ENCODE peak calls at places on chromosomes 7 and 10, in five cellular contexts. L is K562, E is GM23338, V is HCT116, B is Panc1. T is an unnamed sample.

GRCh38 chr10:94212876-94213595 is 149.7 kb downstream of the NOC3L start:
- ATAC-seq in E (no peak), B (no peak), V (no peak), L (no peak), T (peak)

GRCh38 chr7:43769791-43770465 is 11.4 kb downstream of the BLVRA start:
- ATAC-seq in E (no peak), V (peak), B (no peak), L (no peak), T (no peak)

GRCh38 chr7:92647652-92648051 is 57.5 kb upstream of the FAM133B start:
- ATAC-seq in L (no peak), V (no peak), B (no peak), E (no peak), T (no peak)

GRCh38 chr10:93999401-93999851 is 5.7 kb downstream of the PLCE1 start:
- ATAC-seq in B (peak), E (peak), L (no peak), V (no peak), T (peak)

GRCh38 chr10:15745748-15746147 is 26.0 kb upstream of the ITGA8 start:
- ATAC-seq in B (no peak), L (no peak), V (no peak), E (no peak), T (peak)

GRCh38 chr7:114910787-114911186 is 11.1 kb upstream of the MDFIC start:
- ATAC-seq in E (no peak), V (no peak), B (no peak), L (no peak), T (no peak)

GRCh38 chr7:140915948-140916555 is 8.7 kb downstream of the BRAF start:
- ATAC-seq in V (no peak), B (no peak), L (no peak), E (no peak), T (no peak)

GRCh38 chr10:71952745-71953144 is 11.4 kb upstream of the CHST3 start:
- ATAC-seq in E (no peak), B (no peak), L (no peak), V (no peak), T (no peak)

GRCh38 chr7:6608081-6608480 is 7.3 kb upstream of the ZNF853 start:
- ATAC-seq in L (no peak), B (no peak), V (no peak), E (peak), T (no peak)

GRCh38 chr10:31320179-31320597 is 1.2 kb downstream of the ZEB1 start:
- ATAC-seq in V (no peak), B (peak), E (peak), L (no peak), T (peak)

GRCh38 chr7:24448038-24448437 is 125.2 kb upstream of the PALS2 start:
- ATAC-seq in V (no peak), L (no peak), B (no peak), E (no peak), T (no peak)

GRCh38 chr10:89164080-89164479 is 43.0 kb downstream of the CH25H start:
- ATAC-seq in L (no peak), V (no peak), B (no peak), E (no peak), T (no peak)

GRCh38 chr10:73061743-73062142 is 34.9 kb downstream of the P4HA1 start:
- ATAC-seq in L (no peak), B (no peak), E (no peak), V (no peak), T (no peak)

GRCh38 chr10:72320676-72321247 is 34.0 kb downstream of the DNAJB12 start:
- ATAC-seq in B (peak), L (peak), V (peak), E (peak), T (peak)

GRCh38 chr7:132451161-132451560 is 125.1 kb downstream of the PLXNA4 start:
- ATAC-seq in L (no peak), E (no peak), B (no peak), V (no peak), T (no peak)

GRCh38 chr7:66732439-66732838 is 8.1 kb upstream of the RABGEF1 start:
- ATAC-seq in B (no peak), V (no peak), E (no peak), L (peak), T (no peak)

GRCh38 chr10:101301111-101301731 is 52.7 kb upstream of the BTRC start:
- ATAC-seq in E (peak), L (peak), V (peak), B (peak), T (no peak)

GRCh38 chr7:98462926-98463325 is 62.0 kb upstream of the BAIAP2L1 start:
- ATAC-seq in L (no peak), E (no peak), B (no peak), V (no peak), T (no peak)

GRCh38 chr7:152859781-152860191 is 100.2 kb downstream of the ACTR3B start:
- ATAC-seq in B (peak), E (peak), L (peak), V (peak), T (no peak)

GRCh38 chr7:17937506-17938115 is 2.7 kb downstream of the SNX13 start:
- ATAC-seq in B (no peak), E (no peak), L (no peak), V (no peak), T (no peak)

GRCh38 chr10:110420401-110421193 is 77.1 kb upstream of the DUSP5 start:
- ATAC-seq in V (no peak), E (no peak), B (peak), L (no peak), T (no peak)

GRCh38 chr10:35564276-35564982 is 40.7 kb upstream of the GJD4 start:
- ATAC-seq in B (no peak), V (no peak), L (no peak), E (no peak), T (peak)

GRCh38 chr7:81684513-81685262 is 85.2 kb downstream of the HGF start:
- ATAC-seq in V (peak), L (no peak), E (peak), B (peak), T (peak)

GRCh38 chr10:80453715-80454525 is at the start of gene TSPAN14:
- ATAC-seq in E (peak), L (peak), B (peak), V (peak), T (peak)

GRCh38 chr7:113301141-113301540 is 182.8 kb upstream of the SMIM30 start:
- ATAC-seq in B (no peak), L (no peak), V (no peak), E (no peak), T (no peak)

GRCh38 chr7:88167223-88167622 is 52.6 kb downstream of the SRI start:
- ATAC-seq in V (no peak), L (no peak), E (no peak), B (no peak), T (no peak)

GRCh38 chr7:2687881-2688318 is at the start of gene AMZ1:
- ATAC-seq in B (peak), V (no peak), L (no peak), E (peak), T (peak)

GRCh38 chr10:68231916-68232315 is at the start of gene ATOH7:
- ATAC-seq in L (no peak), V (no peak), B (peak), E (peak), T (no peak)

GRCh38 chr7:42244828-42245227 is 7.8 kb upstream of the GLI3 start:
- ATAC-seq in V (no peak), L (no peak), E (no peak), B (no peak), T (no peak)
- TF ChIP-seq POLR2AphosphoS5 in V (no peak), L (no peak), E (no peak), B (no peak), T (no peak)

GRCh38 chr7:155412416-155413253 is 45.3 kb upstream of the EN2 start:
- ATAC-seq in V (peak), L (peak), B (peak), E (peak), T (no peak)
- TF ChIP-seq CTCF in V (peak), L (peak), B (peak), E (peak), T (peak)

GRCh38 chr7:79096361-79096805 is 357.1 kb downstream of the MAGI2 start:
- ATAC-seq in E (no peak), L (no peak), B (no peak), V (no peak), T (no peak)
- TF ChIP-seq POLR2AphosphoS5 in E (no peak), L (no peak), B (no peak), V (no peak), T (no peak)

GRCh38 chr7:134460000-134460399 is 1.1 kb upstream of the AKR1B1 start:
- ATAC-seq in E (no peak), V (no peak), B (no peak), L (no peak), T (no peak)

GRCh38 chr7:134457166-134457565 is 1.7 kb downstream of the AKR1B1 start:
- ATAC-seq in B (no peak), V (no peak), E (no peak), L (no peak), T (no peak)

GRCh38 chr7:134461921-134462320 is 3.0 kb upstream of the AKR1B1 start:
- ATAC-seq in V (no peak), L (no peak), E (no peak), B (no peak), T (no peak)

GRCh38 chr7:134458341-134458805 is 527 bp downstream of the AKR1B1 start:
- ATAC-seq in V (peak), B (peak), L (peak), E (peak), T (peak)

GRCh38 chr7:134458806-134459698 is at the start of gene AKR1B1:
- ATAC-seq in E (peak), V (peak), L (peak), B (peak), T (peak)
- TF ChIP-seq CTCF in E (peak), V (peak), L (peak), B (peak), T (peak)

GRCh38 chr7:47538846-47539311 is 43.0 kb downstream of the TNS3 start:
- ATAC-seq in V (no peak), L (no peak), B (no peak), E (no peak), T (no peak)
- TF ChIP-seq POLR2AphosphoS5 in V (no peak), L (no peak), B (no peak), E (no peak), T (no peak)

DNA sequence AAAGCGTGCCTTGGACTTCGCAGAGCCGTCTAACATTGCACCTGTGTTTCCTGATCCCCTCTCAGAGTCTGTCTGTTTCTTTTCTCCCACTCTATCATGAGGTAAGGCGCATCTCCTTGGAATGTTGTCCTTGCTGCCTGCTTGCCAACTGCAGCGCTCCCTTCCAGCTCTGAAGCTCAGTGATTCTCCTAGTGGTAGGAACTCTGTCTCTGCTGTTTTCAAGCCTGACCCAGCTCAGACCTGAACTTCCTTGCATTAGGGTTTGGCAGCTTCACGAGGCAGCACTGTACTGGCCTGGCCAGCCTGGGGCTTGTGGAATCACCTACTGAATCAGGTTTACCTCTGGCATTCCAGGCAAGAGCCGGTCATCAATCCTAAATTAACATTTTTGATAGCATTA is 123.9 kb downstream of the CREB5 start:
- ATAC-seq in V (peak), E (peak), L (no peak), B (peak), T (peak)
- TF ChIP-seq CTCF in V (peak), E (peak), L (no peak), B (peak), T (peak)

GRCh38 chr10:132537713-132538020 is at the start of gene INPP5A:
- ATAC-seq in V (no peak), E (no peak), L (no peak), B (no peak), T (no peak)
- TF ChIP-seq POLR2AphosphoS5 in V (peak), E (peak), L (peak), B (no peak), T (peak)

GRCh38 chr7:104972510-104972909 is 41.5 kb upstream of the KMT2E start:
- ATAC-seq in E (no peak), L (no peak), V (no peak), B (no peak), T (no peak)

GRCh38 chr7:104973227-104973626 is 40.8 kb upstream of the KMT2E start:
- ATAC-seq in E (no peak), B (no peak), V (no peak), L (peak), T (no peak)

GRCh38 chr7:104973909-104974415 is 40.0 kb upstream of the KMT2E start:
- ATAC-seq in E (no peak), V (no peak), L (no peak), B (no peak), T (peak)

GRCh38 chr7:104969183-104969582 is 44.8 kb upstream of the KMT2E start:
- ATAC-seq in L (no peak), B (no peak), E (no peak), V (no peak), T (no peak)

DNA sequence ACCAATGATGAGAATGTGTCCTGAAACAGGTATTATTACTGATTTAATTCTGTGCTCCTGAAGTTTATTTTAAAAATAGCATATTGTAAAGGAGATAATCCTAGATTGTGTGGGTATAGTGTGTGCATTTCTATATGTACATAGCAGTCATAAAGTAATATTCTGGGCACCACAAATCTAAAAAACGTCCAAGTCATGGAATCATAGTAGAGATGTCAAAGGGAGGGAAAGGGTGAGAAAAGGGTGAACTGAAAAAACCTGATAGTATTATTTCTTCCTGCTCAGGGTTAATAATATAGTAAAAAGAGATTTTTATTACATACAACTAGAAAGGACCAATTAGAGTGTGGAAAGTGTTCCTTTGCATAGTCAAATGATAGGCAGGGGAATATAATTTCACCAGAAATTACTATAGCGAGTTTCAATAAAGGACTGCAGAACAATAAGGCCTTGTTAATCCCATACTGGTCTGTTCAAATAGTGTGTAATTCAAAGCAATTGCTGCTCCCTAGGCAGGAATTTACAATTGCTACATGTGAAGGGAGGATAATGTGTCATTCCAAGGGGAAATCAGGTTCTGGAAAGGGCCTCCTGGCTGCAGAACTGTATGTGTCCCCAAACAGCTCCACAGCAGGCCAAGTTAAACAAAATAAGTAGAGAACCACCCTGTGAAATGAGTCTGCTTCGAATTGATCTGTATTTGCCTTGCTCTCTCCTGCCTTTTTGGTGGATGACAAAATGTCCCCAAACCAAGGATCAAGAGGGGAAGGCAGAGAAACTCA is 42.5 kb upstream of the KMT2E start:
- ATAC-seq in E (no peak), V (no peak), B (no peak), L (no peak), T (peak)
- TF ChIP-seq CTCF in E (no peak), V (no peak), B (no peak), L (no peak), T (peak)

DNA sequence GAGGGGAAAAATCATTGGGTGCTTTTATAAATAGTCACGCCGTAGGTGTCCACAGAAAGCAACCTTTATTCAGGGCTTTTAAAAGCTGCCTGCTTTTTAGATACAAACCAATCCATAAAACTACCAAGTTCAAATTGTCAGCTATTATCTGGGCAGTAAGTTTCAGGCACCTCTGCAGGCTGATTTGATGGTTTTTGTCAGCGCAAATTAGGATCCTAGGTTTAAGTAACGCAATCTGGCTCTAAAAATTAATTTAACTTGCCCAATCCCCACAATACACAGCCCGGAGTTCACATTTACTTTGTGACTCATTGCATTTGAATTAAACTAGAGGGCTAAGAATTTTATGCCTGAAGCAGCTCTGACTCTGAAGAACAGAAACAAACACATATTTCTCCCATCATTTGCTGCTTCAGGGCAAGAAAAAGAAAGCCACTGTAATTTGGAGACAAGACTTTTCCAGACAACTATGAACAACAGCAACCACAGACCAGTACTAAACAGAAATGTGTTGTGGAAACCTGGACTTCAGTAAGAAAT is 43.3 kb downstream of the NRP1 start:
- ATAC-seq in V (peak), L (no peak), E (no peak), B (peak), T (peak)
- TF ChIP-seq POLR2AphosphoS5 in V (no peak), L (no peak), E (no peak), B (no peak), T (peak)